ENCODE peak calls at places on chromosomes 7 and 10, in six cellular contexts. K is GM23248, P is PC-3, D is PC-9, G is HCT116, W is GM23338. B is an unnamed sample. For H3K9me2, the result is how much of the 10 kb centered on the place peaks cover.

GRCh38 chr10:86547291-86547690 is 25.7 kb upstream of the WAPL start:
- DNase-seq in D (no peak), W (no peak), K (no peak), G (no peak), P (no peak), B (no peak)

GRCh38 chr7:50203521-50203920 is 101.0 kb upstream of the IKZF1 start:
- DNase-seq in D (no peak), W (no peak), P (no peak), G (no peak), K (no peak), B (no peak)

GRCh38 chr7:63054191-63054661 is 944.4 kb upstream of the ZNF722 start:
- DNase-seq in G (no peak), D (no peak), K (peak), P (no peak), W (no peak), B (no peak)

GRCh38 chr10:132482090-132482489 is 55.5 kb upstream of the INPP5A start:
- DNase-seq in P (peak), K (peak), D (no peak), G (no peak), W (no peak), B (peak)

GRCh38 chr10:77168161-77168560 is 469.4 kb downstream of the KCNMA1 start:
- DNase-seq in K (no peak), P (peak), W (no peak), G (no peak), D (no peak), B (peak)

GRCh38 chr7:36151921-36152755 is 916 bp upstream of the EEPD1 start:
- DNase-seq in K (no peak), P (no peak), G (no peak), D (no peak), W (no peak), B (no peak)

GRCh38 chr7:100753750-100754149 is 20.4 kb downstream of the ZAN start:
- DNase-seq in W (no peak), K (peak), P (no peak), D (no peak), G (no peak), B (no peak)

GRCh38 chr7:157978766-157979165 is 608.9 kb downstream of the PTPRN2 start:
- DNase-seq in P (no peak), G (no peak), K (no peak), W (no peak), D (no peak), B (no peak)

GRCh38 chr10:51696251-51696650 is 3.1 kb downstream of the CSTF2T start:
- DNase-seq in D (no peak), G (no peak), P (no peak), K (peak), W (no peak), B (no peak)

GRCh38 chr10:132910186-132910880 is 32.0 kb downstream of the CFAP46 start:
- DNase-seq in P (no peak), K (no peak), W (no peak), D (no peak), G (no peak), B (no peak)

GRCh38 chr10:5076615-5077014 is 17.6 kb upstream of the AKR1C3 start:
- DNase-seq in K (peak), G (no peak), P (no peak), W (no peak), D (no peak), B (no peak)

GRCh38 chr7:129298268-129298893 is 73.6 kb downstream of the AHCYL2 start:
- DNase-seq in G (peak), D (peak), P (peak), W (peak), K (peak), B (peak)

GRCh38 chr7:13850185-13850752 is 139.2 kb downstream of the ETV1 start:
- DNase-seq in G (peak), P (peak), K (peak), D (peak), W (peak), B (peak)

GRCh38 chr7:44291733-44292395 is 33.5 kb downstream of the CAMK2B start:
- DNase-seq in D (no peak), W (no peak), G (no peak), K (no peak), P (no peak), B (peak)

GRCh38 chr7:50660040-50660829 is 95.0 kb upstream of the DDC start:
- DNase-seq in W (no peak), G (no peak), D (no peak), K (no peak), P (no peak), B (no peak)

GRCh38 chr10:33216661-33217427 is 117.6 kb downstream of the NRP1 start:
- DNase-seq in G (no peak), P (peak), W (no peak), D (peak), K (peak), B (no peak)

GRCh38 chr7:158863611-158864506 is 7.5 kb downstream of the DYNC2I1 start:
- DNase-seq in W (peak), G (peak), P (peak), K (peak), D (peak), B (peak)

GRCh38 chr7:102472126-102473041 is 6.3 kb downstream of the POLR2J start:
- DNase-seq in G (no peak), W (no peak), P (no peak), K (no peak), D (no peak), B (no peak)

GRCh38 chr10:36531621-36532020 is 593.8 kb upstream of the ANKRD30A start:
- DNase-seq in P (peak), K (peak), G (no peak), W (no peak), D (no peak), B (no peak)

GRCh38 chr7:20146461-20146860 is 70.7 kb downstream of the MACC1 start:
- DNase-seq in D (no peak), P (no peak), K (peak), W (no peak), G (no peak), B (no peak)

GRCh38 chr7:43584200-43584586 is 1.3 kb downstream of the STK17A start:
- DNase-seq in K (peak), D (peak), P (peak), W (no peak), G (no peak), B (peak)

GRCh38 chr10:970311-971149 is 17.7 kb upstream of the GTPBP4 start:
- DNase-seq in W (no peak), G (no peak), D (no peak), P (peak), K (peak), B (peak)

GRCh38 chr10:126262186-126262838 is 126.0 kb downstream of the ADAM12 start:
- DNase-seq in K (no peak), P (no peak), D (no peak), W (peak), G (no peak), B (no peak)

GRCh38 chr7:50307368-50308012 is 3.0 kb downstream of the IKZF1 start:
- DNase-seq in W (peak), K (no peak), D (no peak), P (no peak), G (no peak), B (no peak)

GRCh38 chr10:119468542-119469324 is 73.8 kb downstream of the RGS10 start:
- DNase-seq in W (no peak), P (no peak), D (no peak), K (no peak), G (no peak), B (no peak)

GRCh38 chr7:96017877-96018276 is 245.5 kb downstream of the DYNC1I1 start:
- DNase-seq in W (no peak), K (no peak), D (no peak), P (no peak), G (no peak), B (peak)

GRCh38 chr10:4512557-4513286 is 313.3 kb upstream of the AKR1E2 start:
- DNase-seq in K (peak), D (peak), G (peak), W (peak), P (peak), B (peak)

GRCh38 chr10:96038476-96039387 is 4.7 kb upstream of the CCNJ start:
- DNase-seq in D (no peak), G (no peak), W (no peak), P (no peak), K (no peak), B (no peak)

GRCh38 chr7:50837965-50838364 is 55.3 kb upstream of the GRB10 start:
- DNase-seq in D (peak), P (peak), K (peak), G (no peak), W (no peak), B (no peak)

GRCh38 chr7:20447021-20447420 is 116.3 kb downstream of the ITGB8 start:
- DNase-seq in W (no peak), G (no peak), K (no peak), D (no peak), P (no peak), B (no peak)

GRCh38 chr10:88008866-88009470 is 145.5 kb downstream of the PTEN start:
- DNase-seq in D (no peak), G (no peak), K (peak), W (no peak), P (no peak), B (no peak)

GRCh38 chr10:103241262-103242011 is 4.2 kb upstream of the RPEL1 start:
- DNase-seq in W (peak), K (peak), P (peak), D (peak), G (peak), B (peak)

GRCh38 chr10:49161411-49161997 is 26.7 kb downstream of the TMEM273 start:
- DNase-seq in K (peak), G (no peak), D (no peak), W (peak), P (peak), B (peak)

GRCh38 chr7:94301024-94301588 is 93.6 kb upstream of the COL1A2 start:
- DNase-seq in W (peak), G (peak), K (peak), D (peak), P (peak), B (peak)

GRCh38 chr7:67438913-67439312 is 442.3 kb downstream of the TYW1 start:
- DNase-seq in P (no peak), K (no peak), G (no peak), D (no peak), W (no peak), B (no peak)

GRCh38 chr10:131855396-131855762 is 45.4 kb upstream of the PPP2R2D start:
- DNase-seq in P (no peak), G (no peak), D (no peak), K (no peak), W (no peak), B (no peak)

DNA sequence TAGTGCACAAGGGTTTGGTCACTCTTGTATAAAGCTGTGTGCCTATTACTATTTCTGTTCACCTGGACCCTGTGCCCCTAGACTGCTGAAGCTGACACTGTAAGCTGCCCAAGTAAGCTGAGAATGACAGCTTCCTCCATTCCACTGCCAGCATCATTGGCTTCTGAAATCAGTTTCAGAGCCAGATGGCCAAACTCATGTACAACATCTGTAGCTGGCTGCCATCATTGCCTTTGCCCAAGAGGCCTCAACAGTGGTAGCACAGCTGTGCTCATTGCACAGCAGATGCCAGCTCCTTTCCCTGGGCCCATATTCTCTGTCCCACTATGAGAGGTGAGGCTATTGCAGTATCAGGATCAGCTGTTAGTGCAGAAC is 165.7 kb downstream of the CPEB3 start:
- DNase-seq in P (no peak), G (no peak), D (no peak), W (no peak), K (no peak), B (no peak)
- H3K27ac ChIP-seq in P (peak), G (no peak), D (peak), W (no peak), K (no peak), B (peak)

GRCh38 chr10:101227765-101228681 is 1.2 kb downstream of the LBX1 start:
- DNase-seq in G (no peak), D (no peak), K (peak), W (peak), P (no peak), B (no peak)
- TF ChIP-seq EZH2 in G (no peak), D (no peak), K (peak), W (peak), P (peak), B (peak)

GRCh38 chr7:30723776-30724175 is 28.2 kb upstream of the INMT start:
- DNase-seq in D (no peak), G (no peak), K (no peak), W (no peak), P (no peak), B (no peak)
- H3K9me2 ChIP-seq in D (under half), G (under half), K (under half), W (under half), P (under half), B (under half)

DNA sequence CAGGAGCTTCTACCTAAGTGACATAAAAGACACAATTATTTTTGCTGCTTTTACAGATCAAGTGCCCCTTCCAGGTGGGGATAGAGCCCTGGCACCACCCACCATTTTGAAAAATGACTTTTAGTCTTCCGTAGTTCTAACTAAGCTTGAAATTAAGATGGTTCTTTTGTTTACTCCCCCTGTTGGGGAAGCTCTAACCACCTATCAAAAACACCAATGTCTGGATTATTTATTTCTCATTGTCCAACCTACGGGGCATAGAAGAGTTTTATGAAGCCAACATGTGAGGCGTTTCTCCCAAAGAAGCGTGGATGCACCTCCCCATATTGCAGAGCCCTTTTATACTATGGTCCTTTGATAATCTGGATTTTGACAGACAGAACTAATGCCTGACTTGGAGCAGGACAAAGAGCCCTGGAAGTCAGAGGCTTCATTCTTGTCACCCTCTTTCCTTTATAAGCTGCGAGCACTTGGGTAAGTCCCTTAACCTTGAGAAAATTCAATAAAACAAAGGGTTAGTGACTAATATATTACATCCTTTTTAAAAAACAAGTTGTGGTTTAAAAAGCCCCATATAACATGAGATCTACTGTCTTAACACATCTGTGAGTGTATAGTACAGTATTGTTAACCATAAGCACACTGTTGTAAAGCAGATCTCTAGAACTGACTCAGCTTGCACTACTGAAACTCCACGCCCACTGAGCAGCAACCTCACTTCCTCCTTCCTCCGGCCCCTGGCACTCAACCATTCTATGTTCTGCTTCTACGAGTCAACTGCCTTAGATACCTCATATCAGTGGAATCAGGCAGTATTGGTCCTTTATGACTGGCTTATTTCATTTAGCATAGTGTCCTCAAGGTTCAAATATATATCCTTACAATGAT is 67.5 kb downstream of the ATXN7L1 start:
- DNase-seq in W (no peak), K (peak), D (peak), G (no peak), P (peak), B (no peak)
- H3K27ac ChIP-seq in W (no peak), K (peak), D (peak), G (no peak), P (peak), B (no peak)

DNA sequence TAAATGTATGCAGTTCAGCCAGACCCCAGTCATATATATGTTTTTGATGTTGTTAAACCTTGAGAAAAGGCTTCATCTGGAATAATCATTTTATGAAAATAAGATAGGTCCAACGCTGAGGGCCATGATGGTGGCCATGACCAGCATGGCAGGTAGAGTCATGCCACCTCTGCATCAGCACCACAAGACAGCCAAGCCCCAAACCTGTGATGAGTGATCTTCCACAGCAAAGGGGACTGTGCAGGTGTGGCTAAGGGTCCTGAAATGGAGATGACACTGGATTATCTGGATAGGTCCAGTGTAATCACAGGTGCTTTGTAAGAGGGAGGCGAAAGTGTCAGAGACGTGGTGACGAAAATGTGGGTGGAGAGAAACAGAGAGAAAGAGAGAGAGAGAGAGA is 304.3 kb upstream of the SHH start:
- DNase-seq in G (no peak), D (no peak), P (no peak), K (no peak), W (no peak), B (no peak)
- TF ChIP-seq EZH2 in G (no peak), D (no peak), P (no peak), K (no peak), W (no peak), B (no peak)

DNA sequence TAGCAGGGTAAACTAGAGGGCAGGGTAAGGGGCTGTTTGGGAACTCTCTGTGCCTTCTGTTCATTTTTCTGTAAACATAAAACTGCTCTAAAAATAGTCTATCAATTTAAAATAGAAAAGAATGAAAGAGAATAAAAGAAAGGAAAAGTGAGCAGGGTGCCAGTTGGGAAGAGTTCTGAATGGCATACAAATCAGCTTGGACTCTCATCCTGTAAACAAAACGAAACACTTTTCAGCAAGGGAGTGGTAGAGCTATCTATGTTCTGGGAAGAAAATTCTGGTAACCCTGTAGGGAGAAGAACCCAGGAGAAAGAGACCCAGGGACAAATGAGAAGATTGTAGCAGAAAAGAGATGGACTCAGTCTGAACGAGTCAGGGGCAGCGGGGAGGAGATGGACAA is 24.6 kb downstream of the SCRN1 start:
- DNase-seq in G (no peak), D (no peak), P (no peak), K (no peak), W (no peak), B (no peak)
- H3K9me2 ChIP-seq in G (under half), D (under half), P (under half), K (under half), W (under half), B (under half)

DNA sequence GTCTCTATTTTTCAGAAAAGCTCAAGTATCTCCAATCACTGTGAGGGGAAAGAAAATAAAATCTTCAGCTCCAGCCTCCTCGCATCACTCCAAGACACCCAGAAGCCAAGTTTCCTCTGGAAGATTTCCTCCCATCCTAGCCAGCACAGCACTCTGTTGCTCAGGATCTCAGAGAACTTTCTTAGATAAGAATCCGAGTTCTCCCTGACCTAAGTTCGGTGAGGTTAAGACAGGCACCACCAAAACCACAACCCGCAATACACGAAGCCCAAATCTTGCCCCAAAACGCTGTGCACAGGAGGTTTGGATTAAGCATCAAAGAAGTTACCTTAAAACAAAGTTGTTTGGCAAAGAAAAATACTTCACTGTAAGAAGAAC is 4.2 kb downstream of the FAM53B start:
- DNase-seq in D (no peak), W (peak), P (no peak), G (no peak), K (no peak), B (peak)
- H3K27ac ChIP-seq in D (no peak), W (no peak), P (peak), G (no peak), K (peak), B (peak)

B was measured in hepatocyte.